ENCODE peak calls at places on chromosomes 11 and 22, in four cellular contexts. B, G, L and K are unnamed samples.

GRCh38 chr11:1670928-1671371 is 26.0 kb upstream of the KRTAP5-6 start:
- DNase-seq in B (no peak), G (no peak), L (no peak), K (no peak)

GRCh38 chr11:72750086-72750485 is 2.1 kb downstream of the ARAP1 start:
- DNase-seq in B (no peak), G (no peak), L (no peak), K (no peak)

GRCh38 chr11:86740628-86741488 is 59.5 kb upstream of the PRSS23 start:
- DNase-seq in B (peak), G (no peak), L (peak), K (peak)

GRCh38 chr11:126375726-126376125 is 20.2 kb downstream of the ST3GAL4 start:
- DNase-seq in B (peak), G (no peak), L (no peak), K (no peak)

GRCh38 chr11:46332568-46333128 is 14.6 kb upstream of the DGKZ start:
- DNase-seq in B (no peak), G (peak), L (peak), K (no peak)

GRCh38 chr11:131748146-131749050 is 378.0 kb downstream of the NTM start:
- DNase-seq in B (peak), G (peak), L (peak), K (peak)

GRCh38 chr11:128302425-128303186 is 284.8 kb downstream of the ETS1 start:
- DNase-seq in B (no peak), G (no peak), L (no peak), K (peak)

GRCh38 chr11:46295996-46296519 is 18.6 kb downstream of the CREB3L1 start:
- DNase-seq in B (no peak), G (peak), L (no peak), K (peak)

GRCh38 chr11:33256031-33256807 is 962 bp upstream of the HIPK3 start:
- DNase-seq in B (no peak), G (no peak), L (no peak), K (peak)

GRCh38 chr11:33463059-33463458 is 205.9 kb downstream of the HIPK3 start:
- DNase-seq in B (peak), G (no peak), L (no peak), K (no peak)

GRCh38 chr22:22316589-22316988 is 72.0 kb downstream of the VPREB1 start:
- DNase-seq in B (no peak), G (no peak), L (peak), K (peak)

GRCh38 chr11:100939581-100939980 is 190.0 kb downstream of the PGR start:
- DNase-seq in B (no peak), G (no peak), L (no peak), K (no peak)

GRCh38 chr11:113014731-113015455 is 53.7 kb downstream of the NCAM1 start:
- DNase-seq in B (no peak), G (no peak), L (no peak), K (no peak)

GRCh38 chr11:763073-763463 is 14.2 kb downstream of the GATD1 start:
- DNase-seq in B (no peak), G (no peak), L (peak), K (peak)

GRCh38 chr22:45493286-45493771 is 9.4 kb upstream of the FBLN1 start:
- DNase-seq in B (no peak), G (no peak), L (no peak), K (peak)

GRCh38 chr11:65643971-65644370 is 6.1 kb downstream of the SIPA1 start:
- DNase-seq in B (no peak), G (no peak), L (peak), K (peak)

GRCh38 chr22:28151241-28151640 is 232.2 kb upstream of the PITPNB start:
- DNase-seq in B (no peak), G (no peak), L (no peak), K (no peak)

GRCh38 chr11:68213555-68214172 is 568 bp upstream of the KMT5B start:
- DNase-seq in B (peak), G (peak), L (peak), K (peak)

GRCh38 chr11:79100093-79100704 is 340.6 kb downstream of the TENM4 start:
- DNase-seq in B (peak), G (peak), L (peak), K (peak)

GRCh38 chr11:131690776-131691557 is 320.6 kb downstream of the NTM start:
- DNase-seq in B (no peak), G (no peak), L (no peak), K (no peak)

GRCh38 chr11:24093410-24093809 is 403.4 kb upstream of the LUZP2 start:
- DNase-seq in B (no peak), G (no peak), L (no peak), K (no peak)

DNA sequence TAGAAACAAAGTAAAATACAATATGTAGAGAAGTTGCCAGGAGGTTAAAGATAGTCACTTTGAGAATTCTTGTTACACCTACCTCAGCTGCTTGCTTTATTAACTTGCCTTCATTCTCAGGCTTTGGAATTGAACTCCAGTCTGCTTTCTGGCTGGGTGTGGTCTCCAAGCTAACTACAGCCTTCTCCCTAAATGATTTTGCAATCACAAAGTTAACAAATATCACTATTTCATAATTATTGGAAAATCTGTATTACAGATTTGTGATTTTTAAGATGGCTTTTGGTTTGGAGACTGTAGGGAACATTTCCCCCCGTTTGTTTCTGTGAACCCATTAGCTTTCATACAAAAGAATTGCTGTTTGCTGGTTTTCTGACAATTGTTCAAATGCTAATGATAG is 2.2 kb downstream of the PLAAT5 start:
- DNase-seq in B (no peak), G (no peak), L (no peak), K (no peak)
- H4K5ac ChIP-seq in B (no peak), G (no peak), L (no peak), K (no peak)

DNA sequence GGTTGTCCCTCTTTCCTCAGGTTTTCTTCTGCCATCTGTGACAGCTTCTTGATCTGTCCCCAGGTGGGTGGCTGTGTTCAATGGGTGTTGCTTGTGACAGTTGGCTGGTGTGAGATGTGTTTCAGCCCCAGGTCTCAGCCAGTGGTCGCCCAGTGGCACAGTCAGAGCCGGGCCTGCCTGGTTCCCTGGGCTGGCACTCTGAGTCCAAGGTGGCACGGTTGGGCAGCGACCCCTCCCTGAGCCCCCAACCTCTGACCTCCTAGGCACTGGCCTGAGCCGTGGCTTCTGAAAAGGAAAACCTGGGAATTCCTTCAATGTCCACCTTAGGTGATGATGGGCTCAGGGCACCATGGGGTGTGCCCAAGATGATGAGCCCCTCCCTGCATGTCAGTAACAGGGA is 14.0 kb upstream of the PRODH start:
- DNase-seq in B (no peak), G (no peak), L (no peak), K (no peak)
- H2BK15ac ChIP-seq in B (no peak), G (no peak), L (no peak), K (no peak)

GRCh38 chr11:119409731-119410130 is 13.2 kb downstream of the THY1 start:
- DNase-seq in B (no peak), G (no peak), L (no peak), K (no peak)
- H4K5ac ChIP-seq in B (no peak), G (no peak), L (no peak), K (no peak)

DNA sequence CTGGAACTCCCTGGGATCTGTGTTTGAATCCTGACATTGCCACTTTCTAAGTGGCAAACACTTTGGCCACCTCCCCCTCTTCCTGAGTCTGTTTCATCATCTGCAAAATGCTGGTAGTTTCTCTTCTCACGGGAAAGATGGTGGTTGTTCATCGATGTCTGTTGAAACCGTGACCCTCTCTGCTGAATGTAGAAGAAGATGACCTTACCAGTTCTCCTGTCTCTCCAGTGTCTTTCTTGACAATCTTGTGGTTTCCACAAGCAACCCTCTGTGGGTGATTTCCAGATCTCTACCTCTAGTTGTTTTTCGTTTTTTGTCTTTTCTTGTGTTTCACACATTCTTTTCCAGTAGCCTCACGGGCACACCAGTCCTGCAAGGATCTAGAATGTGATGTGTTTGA is 27.5 kb downstream of the ZBTB16 start:
- DNase-seq in B (no peak), G (no peak), L (no peak), K (no peak)
- H2BK15ac ChIP-seq in B (no peak), G (no peak), L (no peak), K (no peak)